ENCODE peak calls at places on chromosomes 3 and 15, in ten cellular contexts. T is T47D; B is activated T-cell treated with anti-CD3 and anti-CD28 coated beads, Interleukin-2, amount 50 U/mL, for 4 hours; L is fibroblast of the aortic adventitia; C is activated CD8-positive, alpha-beta T cell treated with anti-CD3 and anti-CD28 coated beads for 36 hours; V is CD4-positive, CD25-positive, alpha-beta regulatory T cell; Z is ELF-1; A is LoVo; I is caudate nucleus; G is RPMI8226. X is an unnamed sample.

GRCh38 chr15:84079885-84080777 is 155.4 kb upstream of the GOLGA6L4 start:
- DNase-seq in T (no peak), B (peak), L (peak), C (peak), V (peak), Z (peak), A (no peak), I (peak), G (peak), X (peak)

GRCh38 chr3:126267169-126267975 is 87.0 kb upstream of the ALDH1L1 start:
- DNase-seq in T (peak), B (no peak), L (peak), C (no peak), V (no peak), Z (peak), A (peak), I (peak), G (peak), X (no peak)

GRCh38 chr15:51793521-51793920 is 35.9 kb upstream of the TMOD3 start:
- DNase-seq in T (no peak), B (no peak), L (peak), C (no peak), V (no peak), Z (no peak), A (no peak), I (no peak), G (peak), X (no peak)

GRCh38 chr3:67848299-67848698 is 193.9 kb upstream of the SUCLG2 start:
- DNase-seq in T (no peak), B (no peak), L (no peak), C (no peak), V (no peak), Z (no peak), A (no peak), I (no peak), G (no peak), X (no peak)

GRCh38 chr15:62809968-62810260 is 232.6 kb upstream of the TPM1 start:
- DNase-seq in T (no peak), B (no peak), L (no peak), C (no peak), V (no peak), Z (no peak), A (no peak), I (no peak), G (no peak), X (no peak)

GRCh38 chr3:183116051-183116614 is 16.8 kb upstream of the MCCC1 start:
- DNase-seq in T (peak), B (peak), L (no peak), C (peak), V (peak), Z (peak), A (peak), I (peak), G (peak), X (peak)

GRCh38 chr15:48592221-48592731 is 53.2 kb downstream of the FBN1 start:
- DNase-seq in T (no peak), B (no peak), L (peak), C (no peak), V (no peak), Z (no peak), A (no peak), I (no peak), G (no peak), X (no peak)

GRCh38 chr3:9613349-9613748 is 36.0 kb upstream of the MTMR14 start:
- DNase-seq in T (no peak), B (no peak), L (no peak), C (no peak), V (no peak), Z (no peak), A (no peak), I (no peak), G (no peak), X (no peak)

GRCh38 chr3:142633073-142633472 is 36.9 kb downstream of the PLS1 start:
- DNase-seq in T (no peak), B (no peak), L (no peak), C (no peak), V (no peak), Z (no peak), A (no peak), I (no peak), G (no peak), X (no peak)

GRCh38 chr3:79146024-79146423 is 621.8 kb downstream of the ROBO1 start:
- DNase-seq in T (no peak), B (no peak), L (no peak), C (no peak), V (no peak), Z (no peak), A (no peak), I (no peak), G (no peak), X (no peak)

GRCh38 chr3:21835266-21835665 is 84.3 kb upstream of the ZNF385D start:
- DNase-seq in T (no peak), B (no peak), L (peak), C (no peak), V (no peak), Z (no peak), A (no peak), I (no peak), G (no peak), X (no peak)

GRCh38 chr3:141875374-141875892 is 1.0 kb upstream of the ATP1B3 start:
- DNase-seq in T (peak), B (peak), L (peak), C (peak), V (peak), Z (peak), A (peak), I (peak), G (peak), X (peak)